ENCODE peak calls at places on chromosome 1, in six cellular contexts. S, D, M, E, Z and Y are unnamed samples. For H3K9me3, the result is how much of the 10 kb centered on the place peaks cover.

GRCh38 chr1:210584439-210585113 is 255.9 kb downstream of the HHAT start:
- DNase-seq in S (peak), E (peak), D (peak), Z (peak), M (peak), Y (peak)

GRCh38 chr1:87437663-87438295 is 109.1 kb downstream of the LMO4 start:
- DNase-seq in M (no peak), Z (no peak), E (no peak), S (no peak), D (no peak), Y (no peak)

GRCh38 chr1:110003747-110004428 is 19.3 kb downstream of the AHCYL1 start:
- DNase-seq in S (peak), D (peak), Z (peak), M (no peak), E (peak), Y (no peak)

GRCh38 chr1:7008975-7009740 is 223.9 kb downstream of the CAMTA1 start:
- DNase-seq in D (no peak), M (no peak), E (no peak), Z (peak), S (no peak), Y (no peak)

GRCh38 chr1:200302192-200302892 is 107.5 kb downstream of the ZNF281 start:
- DNase-seq in D (peak), Z (peak), M (peak), E (no peak), S (no peak), Y (no peak)

GRCh38 chr1:240508950-240509349 is 103.0 kb downstream of the GREM2 start:
- DNase-seq in M (no peak), S (no peak), D (no peak), Z (no peak), E (no peak), Y (peak)

GRCh38 chr1:41568204-41568603 is 83.7 kb upstream of the EDN2 start:
- DNase-seq in Z (peak), M (no peak), D (no peak), S (no peak), E (no peak), Y (no peak)

GRCh38 chr1:100323428-100324106 is 28.7 kb upstream of the CDC14A start:
- DNase-seq in D (no peak), E (no peak), S (peak), Z (no peak), M (no peak), Y (no peak)

GRCh38 chr1:19312782-19313635 is 883 bp downstream of the SLC66A1 start:
- DNase-seq in M (no peak), D (no peak), E (no peak), S (no peak), Z (no peak), Y (no peak)

GRCh38 chr1:201119826-201120225 is 7.2 kb downstream of the ASCL5 start:
- DNase-seq in D (no peak), M (no peak), Z (no peak), E (no peak), S (no peak), Y (no peak)

GRCh38 chr1:39926820-39927219 is 25.1 kb upstream of the MYCL start:
- DNase-seq in S (no peak), D (no peak), Z (no peak), E (no peak), M (no peak), Y (peak)

GRCh38 chr1:41357451-41358151 is 3.6 kb upstream of the FOXO6 start:
- DNase-seq in D (no peak), S (peak), M (peak), Z (peak), E (no peak), Y (peak)

GRCh38 chr1:235073968-235074334 is 54.7 kb downstream of the TOMM20 start:
- DNase-seq in Z (no peak), E (no peak), D (no peak), S (no peak), M (no peak), Y (no peak)

GRCh38 chr1:207565546-207566468 is 69.8 kb downstream of the CR1 start:
- DNase-seq in E (no peak), M (peak), S (no peak), D (no peak), Z (peak), Y (peak)

GRCh38 chr1:204651843-204652421 is 33.6 kb downstream of the LRRN2 start:
- DNase-seq in E (no peak), M (no peak), Z (peak), S (no peak), D (no peak), Y (peak)

GRCh38 chr1:21830792-21831453 is 18.9 kb downstream of the LDLRAD2 start:
- DNase-seq in D (no peak), S (no peak), E (no peak), Z (no peak), M (no peak), Y (no peak)

GRCh38 chr1:229370601-229371021 is 27.8 kb upstream of the CCSAP start:
- DNase-seq in E (no peak), Z (no peak), D (no peak), M (no peak), S (no peak), Y (peak)

GRCh38 chr1:58848818-58849411 is 65.1 kb upstream of the JUN start:
- DNase-seq in S (peak), D (no peak), E (peak), M (peak), Z (peak), Y (peak)

GRCh38 chr1:2848006-2848670 is 46.6 kb upstream of the TTC34 start:
- DNase-seq in E (no peak), M (no peak), D (no peak), S (no peak), Z (no peak), Y (no peak)
- H3K9me3 ChIP-seq in E (under half), M (under half), D (under half), S (under half), Z (half or more), Y (under half)

DNA sequence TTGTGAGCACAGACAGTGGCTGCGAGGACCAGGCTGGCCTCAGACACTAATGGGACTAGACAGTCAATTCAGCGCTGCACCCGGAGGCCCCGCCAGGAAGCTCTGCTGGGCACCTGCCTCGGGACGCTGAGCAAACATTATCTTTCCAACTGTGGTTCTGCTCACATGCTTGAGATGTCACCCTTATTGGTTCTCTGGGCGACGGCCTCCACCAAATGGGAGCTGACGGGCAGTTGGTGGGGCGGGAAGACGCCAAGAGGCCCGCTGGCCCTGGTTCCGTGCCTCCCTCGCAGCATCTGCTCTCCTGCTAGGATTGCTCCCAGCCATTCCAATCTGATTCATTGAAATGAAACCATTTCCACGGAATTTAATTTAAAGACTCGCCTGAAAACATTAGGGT is 512.3 kb downstream of the NPHP4 start:
- DNase-seq in D (no peak), M (no peak), E (no peak), Z (no peak), S (no peak), Y (no peak)
- H3K9me3 ChIP-seq in D (under half), M (under half), E (under half), Z (under half), S (under half), Y (under half)

DNA sequence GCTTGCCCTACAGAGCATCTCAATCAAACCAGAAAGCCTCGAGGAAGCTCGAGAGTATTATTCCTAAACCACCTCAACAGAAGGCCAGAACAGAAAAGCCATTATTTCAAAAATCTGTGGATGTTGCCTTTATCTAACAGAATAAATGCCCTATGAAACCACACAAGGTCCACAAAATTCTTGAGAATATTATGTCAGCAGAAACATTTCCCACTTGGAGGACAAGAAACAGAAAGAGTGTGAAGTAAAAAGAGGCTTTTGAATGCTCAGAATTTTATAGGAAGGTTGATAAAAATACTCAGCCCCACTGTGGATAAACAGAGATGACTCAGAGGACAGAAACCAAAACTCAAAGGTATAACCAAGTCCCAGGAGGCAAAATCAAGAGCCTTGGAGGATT is 146.4 kb upstream of the LRRC7 start:
- DNase-seq in S (no peak), E (no peak), D (no peak), Z (no peak), M (no peak), Y (no peak)
- H3K9me3 ChIP-seq in S (under half), E (under half), D (under half), Z (under half), M (under half), Y (under half)

DNA sequence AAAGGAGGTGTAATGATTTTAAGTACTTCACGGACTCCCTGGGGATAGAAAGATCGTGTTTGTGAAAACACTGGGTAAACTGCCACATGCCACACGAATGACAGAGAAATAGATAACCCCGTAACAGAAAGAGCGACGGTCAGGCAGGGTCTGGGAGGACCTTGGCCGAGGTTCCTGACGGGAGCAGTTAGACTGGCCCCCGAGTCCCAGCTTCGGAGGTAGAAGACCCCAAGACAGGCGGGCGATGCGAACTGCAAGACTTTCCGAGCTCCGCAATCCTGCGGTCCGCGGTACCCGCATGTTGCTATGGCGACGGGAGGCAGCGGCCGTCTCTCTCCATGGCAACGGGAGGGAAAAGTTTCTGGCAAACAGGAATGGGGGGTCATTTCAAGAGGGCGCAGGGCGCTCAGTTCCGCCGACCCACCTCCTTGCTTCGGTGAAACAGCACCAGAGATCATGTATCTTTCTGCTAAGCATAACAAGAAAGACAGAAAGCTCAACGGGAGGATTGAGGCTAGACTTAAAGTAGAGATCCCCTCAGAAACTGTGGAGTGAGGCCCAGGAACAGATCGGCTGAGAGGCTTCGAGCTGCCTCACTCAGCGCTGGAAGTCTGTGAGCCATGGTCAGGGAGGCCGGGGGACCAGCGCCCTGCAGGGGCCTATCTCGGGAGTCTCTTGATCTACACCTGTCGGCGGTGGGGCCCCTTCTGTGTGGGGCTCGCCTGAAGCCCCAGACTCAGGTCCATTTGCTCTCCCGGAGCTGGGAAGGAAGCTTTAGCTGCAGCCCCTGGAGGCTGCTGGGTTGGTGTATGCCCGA is 685 bp upstream of the SYT6 start:
- DNase-seq in S (no peak), Z (peak), D (no peak), E (no peak), M (peak), Y (peak)
- H3K9me3 ChIP-seq in S (under half), Z (under half), D (under half), E (under half), M (under half), Y (under half)

GRCh38 chr1:248007778-248008177 is 5.7 kb upstream of the OR2L5 start:
- DNase-seq in Z (no peak), E (no peak), D (no peak), S (no peak), M (no peak), Y (no peak)

GRCh38 chr1:248013229-248013710 is at the start of gene OR2L5:
- DNase-seq in Z (no peak), E (no peak), S (no peak), M (no peak), D (no peak), Y (no peak)

DNA sequence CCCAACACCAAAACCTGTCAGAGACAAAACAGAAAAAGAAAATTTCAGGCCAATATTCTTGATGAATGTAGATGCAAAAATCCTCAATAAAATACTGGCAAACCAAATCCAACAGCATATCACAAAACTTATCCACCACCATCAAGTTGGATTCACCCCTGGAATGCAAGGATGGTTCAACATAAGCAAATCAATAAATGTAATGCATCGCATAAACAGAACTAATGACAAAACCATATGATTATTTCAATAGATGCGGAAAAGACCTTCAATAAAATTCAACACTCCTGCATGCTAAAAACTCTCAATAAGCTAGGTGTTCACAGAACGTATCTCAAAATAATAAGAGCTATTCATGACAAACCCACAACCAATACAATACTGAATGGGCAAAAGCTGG is 3.8 kb upstream of the OR2L5 start:
- DNase-seq in E (no peak), S (no peak), Z (no peak), M (no peak), D (no peak), Y (no peak)
- H3K9me3 ChIP-seq in E (under half), S (under half), Z (half or more), M (under half), D (under half), Y (under half)

GRCh38 chr1:247182994-247183393 is 11.2 kb upstream of the ZNF124 start:
- DNase-seq in E (no peak), Z (no peak), M (no peak), S (no peak), D (no peak), Y (no peak)
- H3K9me3 ChIP-seq in E (under half), Z (under half), M (under half), S (under half), D (under half), Y (under half)

DNA sequence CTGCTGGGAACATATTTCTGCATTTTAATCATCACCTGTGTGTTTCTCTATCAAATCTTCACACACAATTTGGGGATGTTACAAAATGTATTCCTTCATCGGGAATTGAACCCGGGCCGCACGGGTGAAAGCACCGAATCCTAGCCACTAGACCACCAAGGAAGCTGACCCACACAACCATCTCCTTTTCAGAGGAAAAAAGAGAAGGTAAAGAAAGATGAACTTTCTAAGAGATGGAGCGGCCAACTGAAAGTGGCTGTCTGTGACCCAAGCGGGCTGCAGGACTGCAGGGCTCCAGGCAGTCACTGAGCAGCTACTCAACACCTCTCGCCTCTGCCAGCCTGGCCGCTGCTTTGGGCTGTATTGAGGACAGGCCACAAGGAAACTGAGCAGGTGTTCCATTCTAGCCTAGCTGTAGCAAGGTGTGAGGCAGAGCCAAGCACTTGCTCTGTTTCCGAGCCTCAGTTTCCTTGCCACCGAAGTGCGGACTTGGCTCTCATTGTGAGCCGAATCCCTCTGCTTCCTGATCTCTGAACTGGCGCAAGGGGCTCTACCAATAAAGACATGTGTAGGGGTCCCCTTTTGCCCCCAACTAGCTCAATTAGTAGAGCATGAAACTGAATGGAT is 156.9 kb upstream of the NBPF11 start:
- DNase-seq in E (no peak), M (no peak), D (no peak), S (no peak), Z (peak), Y (peak)
- H3K9me3 ChIP-seq in E (under half), M (under half), D (under half), S (under half), Z (under half), Y (under half)